ENCODE peak calls at places on chromosome 4, in ten cellular contexts. F, M, J, H, I, K, N, Q, Y and T are unnamed samples.

GRCh38 chr4:3342182-3342854 is 49.5 kb downstream of the RGS12 start:
- DNase-seq in Q (no peak), Y (no peak), N (no peak), H (no peak), K (no peak), M (no peak), I (peak), F (no peak), J (no peak), T (no peak)

GRCh38 chr4:25676221-25676620 is 20.6 kb downstream of the SLC34A2 start:
- DNase-seq in F (no peak), N (no peak), Q (no peak), I (no peak), J (no peak), M (no peak), H (no peak), K (no peak), Y (no peak), T (no peak)

GRCh38 chr4:89837385-89837995 is 529 bp upstream of the SNCA start:
- DNase-seq in H (no peak), I (no peak), J (no peak), Y (no peak), F (peak), K (no peak), Q (peak), M (peak), N (no peak), T (no peak)

GRCh38 chr4:10299601-10300000 is 157.6 kb downstream of the ZNF518B start:
- DNase-seq in N (no peak), Q (no peak), H (no peak), M (no peak), Y (no peak), F (no peak), K (peak), J (no peak), I (no peak), T (no peak)

GRCh38 chr4:95675623-95676022 is 126.8 kb upstream of the UNC5C start:
- DNase-seq in Q (no peak), I (peak), N (no peak), J (no peak), M (no peak), H (no peak), F (no peak), Y (no peak), K (no peak), T (no peak)

GRCh38 chr4:89000844-89001360 is 56.1 kb downstream of the FAM13A start:
- DNase-seq in Y (no peak), N (no peak), Q (no peak), I (peak), J (no peak), H (no peak), K (no peak), M (no peak), F (peak), T (no peak)

GRCh38 chr4:76252271-76252653 is 741 bp downstream of the FAM47E start:
- DNase-seq in K (no peak), I (no peak), J (no peak), F (no peak), H (no peak), Y (no peak), N (no peak), Q (no peak), M (no peak), T (no peak)

GRCh38 chr4:138761638-138762205 is 253.9 kb upstream of the NOCT start:
- DNase-seq in I (no peak), K (peak), Q (no peak), Y (no peak), M (no peak), F (no peak), J (no peak), H (no peak), N (no peak), T (no peak)

GRCh38 chr4:22483551-22483981 is 32.3 kb downstream of the ADGRA3 start:
- DNase-seq in J (peak), K (no peak), N (no peak), Q (no peak), M (no peak), H (no peak), I (peak), Y (no peak), F (no peak), T (no peak)

GRCh38 chr4:158186815-158187214 is 14.0 kb upstream of the GASK1B start:
- DNase-seq in Y (no peak), J (no peak), H (no peak), F (no peak), Q (no peak), M (no peak), K (no peak), I (no peak), N (no peak), T (no peak)

GRCh38 chr4:95428216-95429085 is 120.3 kb downstream of the UNC5C start:
- DNase-seq in J (no peak), K (no peak), M (no peak), Y (no peak), N (no peak), Q (peak), I (no peak), F (peak), H (no peak), T (no peak)

GRCh38 chr4:139042981-139043460 is 27.4 kb downstream of the NOCT start:
- DNase-seq in H (no peak), N (no peak), Y (no peak), I (no peak), Q (no peak), M (no peak), J (no peak), K (no peak), F (no peak), T (no peak)

GRCh38 chr4:41432889-41433288 is 105.1 kb upstream of the LIMCH1 start:
- DNase-seq in J (no peak), M (no peak), Y (no peak), K (peak), N (no peak), F (no peak), I (no peak), H (no peak), Q (peak), T (no peak)

GRCh38 chr4:140691369-140691768 is 64.8 kb downstream of the TBC1D9 start:
- DNase-seq in Q (no peak), F (no peak), I (peak), M (no peak), J (no peak), N (no peak), H (no peak), Y (no peak), K (peak), T (no peak)

GRCh38 chr4:151681085-151681484 is 79.7 kb downstream of the GATB start:
- DNase-seq in F (no peak), K (no peak), N (no peak), Q (no peak), M (no peak), J (no peak), H (no peak), Y (no peak), I (no peak), T (no peak)

GRCh38 chr4:165027762-165028402 is 3.9 kb upstream of the TRIM60 start:
- DNase-seq in H (no peak), I (no peak), M (no peak), J (no peak), F (no peak), N (no peak), K (no peak), Q (no peak), Y (no peak), T (no peak)

GRCh38 chr4:86818845-86819244 is 30.3 kb downstream of the SLC10A6 start:
- DNase-seq in M (no peak), F (no peak), K (no peak), J (peak), Q (no peak), Y (no peak), H (no peak), N (no peak), I (no peak), T (no peak)

GRCh38 chr4:176438401-176438800 is 118.6 kb downstream of the SPCS3 start:
- DNase-seq in N (no peak), I (no peak), F (no peak), Q (no peak), M (no peak), H (no peak), J (no peak), K (no peak), Y (no peak), T (no peak)

GRCh38 chr4:87356832-87357526 is 34.0 kb downstream of the HSD17B11 start:
- DNase-seq in K (no peak), Y (no peak), Q (no peak), J (no peak), N (no peak), H (no peak), F (no peak), I (peak), M (no peak), T (no peak)

GRCh38 chr4:95049838-95050237 is 292.1 kb downstream of the BMPR1B start:
- DNase-seq in H (no peak), Y (no peak), I (no peak), N (no peak), F (no peak), M (no peak), J (no peak), K (no peak), Q (no peak), T (no peak)

GRCh38 chr4:164935363-164935762 is 42.1 kb downstream of the TRIM61 start:
- DNase-seq in H (no peak), F (peak), I (peak), M (peak), K (no peak), Y (no peak), N (no peak), J (peak), Q (no peak), T (no peak)

GRCh38 chr4:110823251-110823650 is 200.4 kb upstream of the PITX2 start:
- DNase-seq in F (no peak), Q (no peak), H (no peak), K (peak), I (no peak), Y (no peak), J (no peak), M (no peak), N (no peak), T (no peak)

GRCh38 chr4:35975617-35976355 is 268.5 kb downstream of the ARAP2 start:
- DNase-seq in K (no peak), Q (no peak), N (no peak), H (no peak), J (peak), I (peak), F (no peak), M (no peak), Y (no peak), T (no peak)

GRCh38 chr4:101953949-101954348 is 163.4 kb downstream of the BANK1 start:
- DNase-seq in N (no peak), H (no peak), K (no peak), Y (no peak), M (no peak), I (peak), J (no peak), F (peak), Q (peak), T (no peak)

GRCh38 chr4:107037188-107037587 is 1.1 kb upstream of the DKK2 start:
- DNase-seq in H (no peak), I (peak), K (no peak), J (no peak), M (peak), Y (no peak), Q (peak), N (no peak), F (peak), T (no peak)